ENCODE peak calls at places on chromosomes 5 and 9, in five cellular contexts. A is left ventricle myocardium inferior, O is uterus, S is pancreas, F is heart right ventricle. Z is an unnamed sample.

GRCh38 chr9:22203371-22204138 is 194.4 kb upstream of the CDKN2B start:
- DNase-seq in A (no peak), O (no peak), S (no peak), F (no peak), Z (no peak)

GRCh38 chr9:99516657-99517049 is 294.6 kb downstream of the SEC61B start:
- DNase-seq in A (no peak), O (no peak), S (no peak), F (no peak), Z (no peak)

GRCh38 chr9:92948032-92948534 is 760 bp downstream of the FGD3 start:
- DNase-seq in A (no peak), O (no peak), S (no peak), F (no peak), Z (no peak)

GRCh38 chr5:39980056-39980455 is 555.3 kb upstream of the DAB2 start:
- DNase-seq in A (no peak), O (no peak), S (no peak), F (no peak), Z (no peak)

GRCh38 chr9:3528466-3528865 is 2.7 kb upstream of the RFX3 start:
- DNase-seq in A (no peak), O (no peak), S (no peak), F (no peak), Z (no peak)

GRCh38 chr9:135885100-135885853 is 22.1 kb downstream of the CAMSAP1 start:
- DNase-seq in A (no peak), O (no peak), S (no peak), F (no peak), Z (no peak)

GRCh38 chr9:112084334-112084733 is 90.8 kb downstream of the SUSD1 start:
- DNase-seq in A (no peak), O (no peak), S (no peak), F (no peak), Z (no peak)

GRCh38 chr9:21779397-21779796 is 23.0 kb upstream of the MTAP start:
- DNase-seq in A (no peak), O (no peak), S (no peak), F (no peak), Z (no peak)

GRCh38 chr9:94056442-94056974 is 27.8 kb upstream of the PTPDC1 start:
- DNase-seq in A (no peak), O (no peak), S (no peak), F (peak; percentile 12), Z (no peak)

GRCh38 chr5:45411971-45412612 is 284.1 kb downstream of the HCN1 start:
- DNase-seq in A (no peak), O (no peak), S (no peak), F (no peak), Z (no peak)

GRCh38 chr5:32392039-32392438 is 52.5 kb downstream of the ZFR start:
- DNase-seq in A (no peak), O (no peak), S (no peak), F (no peak), Z (no peak)

GRCh38 chr9:16029056-16029615 is 476.3 kb downstream of the CCDC171 start:
- DNase-seq in A (no peak), O (no peak), S (no peak), F (no peak), Z (no peak)

GRCh38 chr5:16888694-16889124 is 47.4 kb downstream of the MYO10 start:
- DNase-seq in A (no peak), O (no peak), S (no peak), F (no peak), Z (no peak)

GRCh38 chr5:147613359-147613758 is 103.5 kb upstream of the DPYSL3 start:
- DNase-seq in A (no peak), O (no peak), S (no peak), F (no peak), Z (no peak)

GRCh38 chr5:62268239-62268638 is 37.8 kb upstream of the KIF2A start:
- DNase-seq in A (no peak), O (no peak), S (no peak), F (no peak), Z (no peak)

GRCh38 chr9:95574866-95575553 is 58.2 kb upstream of the PTCH1 start:
- DNase-seq in A (no peak), O (no peak), S (no peak), F (no peak), Z (no peak)

GRCh38 chr9:123419091-123419490 is 63.1 kb downstream of the CRB2 start:
- DNase-seq in A (no peak), O (no peak), S (peak; percentile 12), F (no peak), Z (no peak)

GRCh38 chr9:115220339-115221009 is 102.5 kb upstream of the TNC start:
- DNase-seq in A (no peak), O (no peak), S (no peak), F (no peak), Z (no peak)

GRCh38 chr5:90562331-90562730 is 3.7 kb downstream of the ADGRV1 start:
- DNase-seq in A (no peak), O (no peak), S (no peak), F (no peak), Z (no peak)

GRCh38 chr5:40572947-40573346 is 106.8 kb upstream of the PTGER4 start:
- DNase-seq in A (no peak), O (peak; percentile 27), S (no peak), F (peak; percentile 49), Z (no peak)

GRCh38 chr5:56620903-56621680 is 194.3 kb upstream of the MAP3K1 start:
- DNase-seq in A (no peak), O (no peak), S (no peak), F (no peak), Z (no peak)

GRCh38 chr5:113163328-113163727 is 186.7 kb downstream of the DCP2 start:
- DNase-seq in A (no peak), O (no peak), S (no peak), F (no peak), Z (no peak)

GRCh38 chr5:78280261-78280660 is 14.2 kb downstream of the AP3B1 start:
- DNase-seq in A (no peak), O (no peak), S (no peak), F (no peak), Z (no peak)

GRCh38 chr9:109256381-109256780 is 64.5 kb downstream of the EPB41L4B start:
- DNase-seq in A (no peak), O (no peak), S (no peak), F (no peak), Z (no peak)

GRCh38 chr5:158283341-158283740 is 424.4 kb upstream of the CLINT1 start:
- DNase-seq in A (no peak), O (no peak), S (no peak), F (no peak), Z (no peak)

GRCh38 chr5:126919566-126919965 is 110.8 kb downstream of the MARCHF3 start:
- DNase-seq in A (no peak), O (no peak), S (no peak), F (peak; percentile 20), Z (no peak)

GRCh38 chr5:106019271-106019670 is 1651.5 kb downstream of the EFNA5 start:
- DNase-seq in A (no peak), O (no peak), S (no peak), F (no peak), Z (no peak)

GRCh38 chr9:31740705-31741104 is 643.7 kb upstream of the ACO1 start:
- DNase-seq in A (no peak), O (no peak), S (no peak), F (no peak), Z (no peak)

GRCh38 chr9:12811935-12812334 is 37.1 kb downstream of the LURAP1L start:
- DNase-seq in A (no peak), O (no peak), S (no peak), F (no peak), Z (no peak)

GRCh38 chr9:12812710-12813109 is 37.9 kb downstream of the LURAP1L start:
- DNase-seq in A (no peak), O (no peak), S (no peak), F (no peak), Z (no peak)

GRCh38 chr9:12814877-12815237 is 40.0 kb downstream of the LURAP1L start:
- DNase-seq in A (no peak), O (no peak), S (no peak), F (no peak), Z (no peak)

GRCh38 chr9:12813960-12814876 is 39.4 kb downstream of the LURAP1L start:
- DNase-seq in A (no peak), O (peak; percentile 41), S (no peak), F (peak; percentile 15), Z (peak; percentile 11)

GRCh38 chr9:12813533-12813932 is 38.7 kb downstream of the LURAP1L start:
- DNase-seq in A (no peak), O (no peak), S (no peak), F (no peak), Z (no peak)
- H3K4me1 ChIP-seq in A (peaks cover 36% of the 10 kb centered on the region), O (no peaks in the 10 kb centered on the region), S (peaks cover 44% of the 10 kb centered on the region), F (peaks cover 8% of the 10 kb centered on the region), Z (peaks cover 20% of the 10 kb centered on the region)

DNA sequence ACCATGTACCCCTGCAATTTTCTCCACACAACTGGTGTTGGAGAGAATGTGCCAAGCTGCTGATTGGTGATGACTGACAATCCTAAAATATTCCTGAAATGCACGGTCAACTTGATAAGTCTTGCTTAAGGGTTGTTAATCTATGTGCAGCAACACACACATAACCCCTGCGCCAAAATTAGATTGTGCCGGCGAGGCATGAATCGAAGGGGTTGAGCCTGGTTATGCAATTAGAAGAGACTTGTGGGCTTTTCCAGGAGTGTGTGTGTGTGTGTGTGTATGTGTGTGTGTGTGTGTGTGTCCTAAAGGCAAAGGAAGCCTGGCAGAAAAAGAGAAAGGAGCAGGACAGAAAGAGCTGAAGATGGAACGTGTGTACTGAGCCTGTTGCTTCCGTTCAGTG is 22.3 kb downstream of the IRX2 start:
- DNase-seq in A (no peak), O (no peak), S (no peak), F (no peak), Z (no peak)
- H3K36me3 ChIP-seq in A (no peaks in the 10 kb centered on the region), O (no peaks in the 10 kb centered on the region), S (no peaks in the 10 kb centered on the region), F (no peaks in the 10 kb centered on the region), Z (no peaks in the 10 kb centered on the region)

GRCh38 chr9:97600531-97601227 is 32.5 kb downstream of the TSTD2 start:
- DNase-seq in A (no peak), O (no peak), S (no peak), F (no peak), Z (no peak)
- H3K4me1 ChIP-seq in A (peaks cover 71% of the 10 kb centered on the region), O (peaks cover 6% of the 10 kb centered on the region), S (no peaks in the 10 kb centered on the region), F (peaks cover 20% of the 10 kb centered on the region), Z (peaks cover 74% of the 10 kb centered on the region)

GRCh38 chr5:174431504-174431903 is 292.9 kb upstream of the MSX2 start:
- DNase-seq in A (no peak), O (no peak), S (no peak), F (no peak), Z (no peak)

GRCh38 chr5:174430940-174431339 is 293.4 kb upstream of the MSX2 start:
- DNase-seq in A (no peak), O (no peak), S (no peak), F (no peak), Z (no peak)

GRCh38 chr5:174433098-174433497 is 291.3 kb upstream of the MSX2 start:
- DNase-seq in A (no peak), O (no peak), S (no peak), F (no peak), Z (no peak)

DNA sequence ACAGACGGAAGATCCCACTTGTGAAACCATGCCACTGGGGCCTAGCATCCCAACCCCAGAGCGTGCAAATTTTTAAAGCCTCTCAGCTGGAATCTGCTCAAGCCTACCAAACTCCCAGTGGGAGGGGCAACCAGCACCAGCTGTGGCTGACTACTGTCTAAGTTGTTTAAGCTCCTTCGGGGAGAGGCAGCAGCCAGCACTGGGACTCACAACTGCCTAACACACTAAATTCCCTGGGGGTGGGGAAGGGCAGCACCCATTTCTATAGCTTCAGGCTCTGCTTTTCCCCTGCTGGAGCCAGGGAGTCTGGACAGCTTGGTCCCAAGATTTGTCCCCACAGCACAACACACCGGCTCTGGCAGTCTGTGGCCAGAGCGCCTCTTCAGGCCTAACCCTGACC is 287.6 kb upstream of the MSX2 start:
- DNase-seq in A (no peak), O (no peak), S (no peak), F (no peak), Z (no peak)
- H3K36me3 ChIP-seq in A (no peaks in the 10 kb centered on the region), O (no peaks in the 10 kb centered on the region), S (no peaks in the 10 kb centered on the region), F (no peaks in the 10 kb centered on the region), Z (no peaks in the 10 kb centered on the region)